ENCODE peak calls at places on chromosomes 12 and 14, in ten cellular contexts. L, A, H, I, K, S, M, X, P and E are unnamed samples.

GRCh38 chr12:13609874-13610273 is 371.5 kb downstream of the GRIN2B start:
- DNase-seq in L (no peak), H (no peak), K (no peak), S (no peak), M (no peak), I (no peak), X (no peak), P (no peak), A (no peak), E (no peak)

GRCh38 chr12:54420766-54421144 is 1.7 kb upstream of the ITGA5 start:
- DNase-seq in L (no peak), H (no peak), P (no peak), X (peak), K (no peak), A (no peak), M (no peak), S (no peak), I (no peak), E (no peak)

GRCh38 chr12:132600048-132601032 is 10.0 kb downstream of the LRCOL1 start:
- DNase-seq in H (no peak), I (peak), P (peak), A (peak), X (peak), S (no peak), L (peak), K (peak), M (peak), E (peak)

GRCh38 chr14:99327050-99327449 is 55.1 kb upstream of the BCL11B start:
- DNase-seq in I (no peak), A (peak), P (peak), K (no peak), M (no peak), X (no peak), L (no peak), H (no peak), S (no peak), E (peak)

GRCh38 chr12:16361142-16361783 is 13.8 kb downstream of the MGST1 start:
- DNase-seq in L (no peak), I (no peak), M (no peak), P (no peak), A (no peak), K (no peak), X (no peak), H (no peak), S (no peak), E (no peak)

GRCh38 chr12:65720136-65720535 is 104.1 kb upstream of the HMGA2 start:
- DNase-seq in S (no peak), X (peak), I (peak), P (no peak), L (peak), K (no peak), M (no peak), A (no peak), H (no peak), E (no peak)

GRCh38 chr14:93150227-93151206 is 34.2 kb downstream of the MOAP1 start:
- DNase-seq in H (no peak), L (no peak), A (no peak), I (no peak), P (no peak), S (no peak), X (no peak), M (peak), K (no peak), E (no peak)

GRCh38 chr14:91323031-91323430 is 78.5 kb upstream of the GPR68 start:
- DNase-seq in A (no peak), M (no peak), X (no peak), K (no peak), L (no peak), S (no peak), H (no peak), I (no peak), P (no peak), E (no peak)

GRCh38 chr12:72072613-72073212 is 134.1 kb downstream of the TPH2 start:
- DNase-seq in L (no peak), I (no peak), H (no peak), K (no peak), A (no peak), M (no peak), X (no peak), S (no peak), P (no peak), E (no peak)

GRCh38 chr12:132711169-132711843 is 664 bp downstream of the PGAM5 start:
- DNase-seq in M (no peak), L (no peak), K (no peak), A (peak), I (peak), H (peak), S (no peak), P (no peak), X (peak), E (peak)

GRCh38 chr12:47527816-47528215 is 178.0 kb downstream of the RPAP3 start:
- DNase-seq in L (peak), K (no peak), P (no peak), S (no peak), X (no peak), H (no peak), A (no peak), I (peak), M (no peak), E (no peak)

GRCh38 chr12:5479761-5480160 is 47.9 kb downstream of the NTF3 start:
- DNase-seq in M (no peak), A (no peak), H (no peak), K (no peak), S (no peak), L (no peak), I (no peak), X (no peak), P (no peak), E (no peak)

GRCh38 chr14:83548061-83548839 is 1981.7 kb upstream of the FLRT2 start:
- DNase-seq in L (peak), I (peak), K (no peak), S (peak), X (no peak), A (no peak), M (no peak), H (no peak), P (no peak), E (no peak)

DNA sequence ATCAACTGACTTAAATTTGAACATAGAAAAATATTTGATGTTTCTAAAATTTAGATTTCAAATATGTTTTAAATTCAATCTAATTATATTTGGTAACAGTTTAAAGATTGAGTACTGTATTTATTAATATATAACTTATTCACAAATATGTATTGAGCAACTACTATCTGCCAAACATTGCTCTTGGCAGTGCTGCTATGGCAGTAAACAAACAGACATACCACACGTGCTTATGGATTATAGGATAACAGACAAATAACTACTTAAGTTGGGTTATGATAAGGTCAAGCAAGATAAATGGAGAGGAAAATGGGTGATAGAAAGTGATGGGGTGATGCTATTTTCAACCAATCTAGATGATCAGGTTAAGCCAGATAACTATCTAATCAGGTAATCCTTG is 538.1 kb downstream of the C12orf50 start:
- DNase-seq in M (no peak), I (no peak), P (no peak), L (no peak), K (no peak), X (no peak), H (no peak), S (no peak), A (no peak), E (no peak)
- TF ChIP-seq CTCF in M (no peak), I (no peak), P (no peak), L (no peak), K (no peak), X (no peak), H (no peak), S (no peak), A (no peak), E (no peak)

DNA sequence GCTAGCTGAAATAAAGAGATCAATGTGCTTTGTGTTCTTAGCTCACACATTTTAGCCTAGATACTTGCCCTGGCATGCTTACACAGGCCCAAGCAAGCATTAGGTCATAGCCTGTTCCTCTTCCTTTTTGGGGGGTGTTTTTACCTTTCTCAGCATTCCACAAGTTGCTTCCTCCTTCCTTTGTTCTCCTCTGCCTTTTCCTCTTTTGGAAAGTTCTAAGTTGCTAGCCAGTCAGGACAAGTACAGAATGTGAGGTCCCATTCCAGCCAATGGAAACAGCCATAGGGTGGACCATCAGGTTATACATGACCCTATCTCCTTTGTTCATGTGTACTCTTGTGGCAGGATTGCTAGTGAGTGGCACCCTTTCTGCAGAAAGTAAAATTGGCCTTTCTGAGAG is 154.9 kb downstream of the RASSF9 start:
- DNase-seq in I (no peak), K (no peak), P (no peak), X (no peak), H (no peak), L (no peak), S (no peak), A (no peak), M (no peak), E (no peak)
- TF ChIP-seq CTCF in I (no peak), K (no peak), P (no peak), X (no peak), H (no peak), L (no peak), S (no peak), A (no peak), M (no peak), E (no peak)

GRCh38 chr14:21070610-21071224 is 613 bp downstream of the ARHGEF40 start:
- DNase-seq in M (peak), K (no peak), X (peak), L (peak), I (peak), P (no peak), S (no peak), A (no peak), H (no peak), E (peak)
- TF ChIP-seq CTCF in M (no peak), K (no peak), X (no peak), L (no peak), I (no peak), P (no peak), S (no peak), A (no peak), H (no peak), E (no peak)

GRCh38 chr14:69475194-69475818 is 9.2 kb upstream of the PLEKHD1 start:
- DNase-seq in L (no peak), H (no peak), S (no peak), I (peak), A (no peak), X (peak), M (peak), K (no peak), P (no peak), E (peak)
- TF ChIP-seq CTCF in L (peak), H (peak), S (peak), I (no peak), A (peak), X (peak), M (peak), K (no peak), P (no peak), E (peak)

GRCh38 chr14:102096569-102097188 is 9.8 kb upstream of the HSP90AA1 start:
- DNase-seq in I (peak), X (peak), A (peak), K (peak), S (peak), L (peak), P (peak), H (peak), M (peak), E (peak)
- TF ChIP-seq CTCF in I (peak), X (peak), A (peak), K (peak), S (peak), L (peak), P (peak), H (peak), M (peak), E (peak)

GRCh38 chr14:75084513-75084912 is 15.1 kb downstream of the ZC2HC1C start:
- DNase-seq in X (no peak), A (no peak), H (no peak), P (no peak), I (no peak), S (no peak), M (no peak), L (no peak), K (no peak), E (no peak)
- TF ChIP-seq CTCF in X (no peak), A (no peak), H (no peak), P (no peak), I (no peak), S (no peak), M (no peak), L (peak), K (no peak), E (no peak)

DNA sequence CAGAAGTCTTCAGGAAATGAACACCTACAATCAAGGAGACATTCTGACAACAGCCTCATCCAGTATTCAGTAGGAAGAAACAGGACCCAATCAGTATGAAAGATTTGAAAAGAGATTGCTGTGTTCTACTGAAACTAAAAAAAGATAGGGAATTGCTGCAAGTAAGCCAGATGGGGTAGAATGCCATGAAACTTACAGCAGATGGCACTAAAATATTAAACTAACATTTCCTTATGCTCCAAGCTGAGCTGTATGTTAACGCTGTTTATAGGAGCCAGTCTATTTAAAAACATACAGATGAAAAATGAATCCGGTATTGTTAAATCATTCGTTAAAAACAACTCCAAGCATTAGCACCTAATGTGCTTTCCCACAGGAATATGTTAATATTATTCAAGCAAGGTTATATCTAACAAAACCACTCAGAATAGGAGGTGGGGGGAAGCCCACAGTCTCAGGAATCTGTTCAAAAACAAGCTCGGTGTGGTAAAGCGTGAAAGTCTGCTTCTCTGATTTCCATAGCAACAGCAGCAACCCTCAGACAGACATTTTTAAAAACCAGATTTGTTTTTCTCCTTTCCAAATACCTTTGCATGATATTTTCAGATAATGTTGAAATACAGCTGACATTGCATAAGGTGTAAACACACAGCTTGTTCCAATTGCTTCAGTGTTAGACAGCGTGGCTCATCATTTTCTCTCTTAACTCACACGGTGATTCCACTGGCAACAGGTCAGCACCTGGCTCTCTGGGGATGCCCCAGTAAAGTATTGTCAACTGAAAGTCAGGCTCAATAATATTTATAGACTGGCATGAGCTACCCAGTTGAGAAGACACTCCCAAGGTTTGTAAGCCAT is 131.4 kb upstream of the CCDC175 start:
- DNase-seq in L (no peak), P (no peak), S (no peak), I (peak), K (no peak), H (no peak), X (no peak), A (no peak), M (no peak), E (no peak)
- TF ChIP-seq CTCF in L (no peak), P (no peak), S (no peak), I (no peak), K (no peak), H (no peak), X (no peak), A (no peak), M (no peak), E (no peak)

GRCh38 chr12:974281-974862 is 16.7 kb upstream of the ERC1 start:
- DNase-seq in P (no peak), S (no peak), A (no peak), X (no peak), I (no peak), H (no peak), K (no peak), L (no peak), M (no peak), E (no peak)

GRCh38 chr12:981176-981828 is 9.7 kb upstream of the ERC1 start:
- DNase-seq in A (no peak), L (no peak), M (no peak), X (peak), S (no peak), P (no peak), K (no peak), H (no peak), I (peak), E (no peak)

GRCh38 chr12:979355-979754 is 11.7 kb upstream of the ERC1 start:
- DNase-seq in A (no peak), I (no peak), L (no peak), S (no peak), M (no peak), K (no peak), P (no peak), H (no peak), X (no peak), E (no peak)

GRCh38 chr12:976644-977043 is 14.4 kb upstream of the ERC1 start:
- DNase-seq in P (no peak), K (no peak), L (no peak), I (no peak), S (no peak), M (no peak), A (no peak), H (no peak), X (no peak), E (no peak)

DNA sequence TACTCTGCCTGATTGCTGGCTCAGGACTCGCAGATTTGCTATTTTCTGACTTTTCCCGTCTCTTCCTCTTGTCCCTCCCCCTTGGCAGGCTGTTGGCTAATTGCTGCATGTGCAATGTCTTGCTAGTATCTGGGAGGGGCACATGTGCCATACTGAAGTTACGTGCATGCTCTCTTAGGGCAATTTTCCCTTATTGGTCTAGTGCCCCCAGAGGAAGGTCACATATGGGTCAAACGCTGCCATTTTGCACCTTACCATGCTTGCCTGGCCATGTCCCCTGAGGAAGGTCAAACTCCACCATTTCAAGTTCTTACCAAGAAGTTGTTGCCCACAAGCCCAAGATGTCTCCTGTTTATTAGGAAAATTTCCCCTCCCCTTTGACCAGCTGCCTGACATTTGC is 13.9 kb upstream of the ERC1 start:
- DNase-seq in M (no peak), X (no peak), L (no peak), P (no peak), H (no peak), I (no peak), K (no peak), A (no peak), S (no peak), E (no peak)
- TF ChIP-seq CTCF in M (no peak), X (no peak), L (no peak), P (no peak), H (no peak), I (no peak), K (no peak), A (no peak), S (peak), E (no peak)

GRCh38 chr14:40574780-40575179 is 1031.9 kb upstream of the LRFN5 start:
- DNase-seq in S (no peak), P (no peak), H (no peak), A (no peak), L (no peak), M (no peak), X (no peak), K (no peak), I (no peak), E (no peak)
- TF ChIP-seq CTCF in S (no peak), P (no peak), H (no peak), A (no peak), L (no peak), M (no peak), X (no peak), K (no peak), I (no peak), E (no peak)

GRCh38 chr12:51889216-51890134 is 1.6 kb downstream of the ANKRD33 start:
- DNase-seq in P (no peak), M (peak), H (no peak), I (no peak), L (no peak), A (peak), S (no peak), K (no peak), X (no peak), E (no peak)
- TF ChIP-seq CTCF in P (no peak), M (no peak), H (no peak), I (peak), L (peak), A (peak), S (peak), K (no peak), X (peak), E (no peak)